ENCODE peak calls at places on chromosomes 3 and 15, in six cellular contexts. I is NCI-H460; K is NCI-H1694 treated with DMSO at 0.1 percent for 48 hours; Y is HCT116; S is stimulated activated CD8-positive, alpha-beta memory T cell treated with anti-CD3 and anti-CD28 coated beads, Interleukin-4, amount 100 ng/mL, for 1 hour; R is cardiac muscle cell. U is an unnamed sample.

GRCh38 chr15:101710806-101711205 is 13.5 kb downstream of the TARS3 start:
- DNase-seq in I (peak), K (no peak), R (peak), S (no peak), Y (no peak), U (no peak)

GRCh38 chr15:80866936-80867335 is 87.8 kb downstream of the CEMIP start:
- DNase-seq in K (no peak), R (no peak), S (no peak), Y (no peak), I (no peak), U (no peak)

GRCh38 chr3:195100903-195101591 is 169.9 kb downstream of the XXYLT1 start:
- DNase-seq in Y (no peak), I (no peak), K (peak), R (peak), S (no peak), U (no peak)

GRCh38 chr3:187265461-187265955 is 26.0 kb downstream of the MASP1 start:
- DNase-seq in Y (no peak), K (no peak), S (no peak), I (no peak), R (no peak), U (no peak)

GRCh38 chr3:58178528-58179234 is 32.1 kb downstream of the DNASE1L3 start:
- DNase-seq in Y (no peak), I (no peak), S (no peak), K (no peak), R (no peak), U (no peak)

GRCh38 chr15:80423215-80423614 is 19.0 kb downstream of the ARNT2 start:
- DNase-seq in R (peak), Y (no peak), I (no peak), K (no peak), S (no peak), U (no peak)

GRCh38 chr15:37035349-37035748 is 65.0 kb downstream of the MEIS2 start:
- DNase-seq in R (no peak), I (no peak), K (no peak), Y (no peak), S (no peak), U (no peak)

GRCh38 chr3:19348929-19349564 is 200.7 kb downstream of the KCNH8 start:
- DNase-seq in R (peak), I (peak), Y (peak), S (no peak), K (peak), U (peak)

GRCh38 chr3:20225769-20226168 is 39.8 kb upstream of the SGO1 start:
- DNase-seq in S (no peak), Y (peak), K (peak), I (peak), R (peak), U (peak)

GRCh38 chr15:74815121-74815933 is 2.7 kb downstream of the LMAN1L start:
- DNase-seq in S (no peak), Y (no peak), K (peak), I (no peak), R (no peak), U (peak)

GRCh38 chr3:194474675-194475074 is 12.1 kb downstream of the ATP13A3 start:
- DNase-seq in I (no peak), R (no peak), K (no peak), S (no peak), Y (no peak), U (no peak)

GRCh38 chr15:62469478-62469873 is 304.4 kb upstream of the C2CD4B start:
- DNase-seq in K (no peak), S (no peak), I (no peak), Y (no peak), R (peak), U (no peak)

GRCh38 chr15:78873796-78874761 is 1.4 kb downstream of the MORF4L1 start:
- DNase-seq in S (no peak), K (no peak), Y (no peak), R (no peak), I (no peak), U (peak)

GRCh38 chr15:87874896-87875661 is 381.5 kb downstream of the NTRK3 start:
- DNase-seq in S (no peak), Y (no peak), R (peak), K (no peak), I (no peak), U (no peak)

GRCh38 chr3:111106993-111107392 is 35.4 kb downstream of the NECTIN3 start:
- DNase-seq in K (no peak), R (no peak), Y (no peak), I (no peak), S (no peak), U (no peak)

GRCh38 chr3:38374221-38374620 is 27.6 kb downstream of the XYLB start:
- DNase-seq in Y (no peak), K (no peak), I (no peak), S (no peak), R (no peak), U (no peak)

U was measured in cerebellar cortex.